ENCODE peak calls at places on chromosomes 2 and 18, in four cellular contexts. One of them, this sample, is unnamed.
A peak's percentile ranks its signal among the peaks of the same experiment; 100 is the strongest.

GRCh38 chr18:59219672-59220163 is at the start of gene GRP:
- DNase-seq in lower lobe of right lung: no peak
- DNase-seq in IMR-90: no peak
- DNase-seq in adrenal gland: no peak
- DNase-seq in this sample: no peak

GRCh38 chr2:23574919-23575654 is 190.1 kb downstream of the KLHL29 start:
- DNase-seq in lower lobe of right lung: no peak
- DNase-seq in IMR-90: no peak
- DNase-seq in adrenal gland: peak; percentile 54
- DNase-seq in this sample: no peak

GRCh38 chr2:220445429-220446105 is 818.1 kb downstream of the SLC4A3 start:
- DNase-seq in lower lobe of right lung: no peak
- DNase-seq in IMR-90: peak; percentile 26
- DNase-seq in adrenal gland: no peak
- DNase-seq in this sample: peak; percentile 26

GRCh38 chr2:49278141-49278540 is 123.8 kb upstream of the FSHR start:
- DNase-seq in lower lobe of right lung: no peak
- DNase-seq in IMR-90: no peak
- DNase-seq in adrenal gland: no peak
- DNase-seq in this sample: no peak

GRCh38 chr2:41853427-41854191 is 194.2 kb upstream of the PKDCC start:
- DNase-seq in lower lobe of right lung: no peak
- DNase-seq in IMR-90: peak; percentile 65
- DNase-seq in adrenal gland: peak; percentile 56
- DNase-seq in this sample: peak; percentile 87

GRCh38 chr18:3903341-3903740 is 453.4 kb downstream of the TGIF1 start:
- DNase-seq in lower lobe of right lung: no peak
- DNase-seq in IMR-90: peak; percentile 98
- DNase-seq in adrenal gland: no peak
- DNase-seq in this sample: peak; percentile 49

GRCh38 chr2:287471-287885 is 413 bp downstream of the ALKAL2 start:
- DNase-seq in lower lobe of right lung: peak; percentile 55
- DNase-seq in IMR-90: peak; percentile 29
- DNase-seq in adrenal gland: peak; percentile 67
- DNase-seq in this sample: peak; percentile 58

GRCh38 chr2:2580341-2580740 is 249.3 kb upstream of the MYT1L start:
- DNase-seq in lower lobe of right lung: no peak
- DNase-seq in IMR-90: no peak
- DNase-seq in adrenal gland: no peak
- DNase-seq in this sample: no peak

GRCh38 chr2:170711774-170712652 is 3.1 kb upstream of the SP5 start:
- DNase-seq in lower lobe of right lung: no peak
- DNase-seq in IMR-90: no peak
- DNase-seq in adrenal gland: peak; percentile 23
- DNase-seq in this sample: no peak

GRCh38 chr2:239566162-239566994 is 165.6 kb upstream of the HDAC4 start:
- DNase-seq in lower lobe of right lung: no peak
- DNase-seq in IMR-90: no peak
- DNase-seq in adrenal gland: no peak
- DNase-seq in this sample: no peak

GRCh38 chr2:71785550-71785951 is 332.2 kb downstream of the DYSF start:
- DNase-seq in lower lobe of right lung: no peak
- DNase-seq in IMR-90: no peak
- DNase-seq in adrenal gland: no peak
- DNase-seq in this sample: no peak

GRCh38 chr2:37454851-37455762 is 110.7 kb downstream of the QPCT start:
- DNase-seq in lower lobe of right lung: no peak
- DNase-seq in IMR-90: no peak
- DNase-seq in adrenal gland: no peak
- DNase-seq in this sample: no peak

GRCh38 chr18:28411806-28412205 is 234.9 kb upstream of the CDH2 start:
- DNase-seq in lower lobe of right lung: no peak
- DNase-seq in IMR-90: no peak
- DNase-seq in adrenal gland: peak; percentile 13
- DNase-seq in this sample: peak; percentile 62

GRCh38 chr2:99818842-99819241 is 323.5 kb downstream of the AFF3 start:
- DNase-seq in lower lobe of right lung: no peak
- DNase-seq in IMR-90: peak; percentile 47
- DNase-seq in adrenal gland: no peak
- DNase-seq in this sample: no peak

GRCh38 chr2:14256890-14257289 is 375.6 kb upstream of the LRATD1 start:
- DNase-seq in lower lobe of right lung: no peak
- DNase-seq in IMR-90: no peak
- DNase-seq in adrenal gland: no peak
- DNase-seq in this sample: no peak

GRCh38 chr2:211455225-211455841 is 898.9 kb downstream of the CPS1 start:
- DNase-seq in lower lobe of right lung: no peak
- DNase-seq in IMR-90: peak; percentile 22
- DNase-seq in adrenal gland: peak; percentile 40
- DNase-seq in this sample: peak; percentile 81

GRCh38 chr2:18790465-18791171 is 201.2 kb upstream of the NT5C1B start:
- DNase-seq in lower lobe of right lung: no peak
- DNase-seq in IMR-90: no peak
- DNase-seq in adrenal gland: no peak
- DNase-seq in this sample: no peak

GRCh38 chr2:191844706-191845105 is 2.2 kb downstream of the CAVIN2 start:
- DNase-seq in lower lobe of right lung: no peak
- DNase-seq in IMR-90: peak; percentile 48
- DNase-seq in adrenal gland: no peak
- DNase-seq in this sample: no peak

GRCh38 chr2:160407393-160408204 is 86.0 kb downstream of the RBMS1 start:
- DNase-seq in lower lobe of right lung: peak; percentile 80
- DNase-seq in IMR-90: peak; percentile 54
- DNase-seq in adrenal gland: peak; percentile 61
- DNase-seq in this sample: peak; percentile 89

GRCh38 chr2:112679484-112679883 is 33.7 kb downstream of the SLC20A1 start:
- DNase-seq in lower lobe of right lung: no peak
- DNase-seq in IMR-90: no peak
- DNase-seq in adrenal gland: no peak
- DNase-seq in this sample: peak; percentile 28

GRCh38 chr2:32210767-32211408 is 45.2 kb downstream of the SLC30A6 start:
- DNase-seq in lower lobe of right lung: no peak
- DNase-seq in IMR-90: no peak
- DNase-seq in adrenal gland: no peak
- DNase-seq in this sample: no peak

GRCh38 chr2:208072250-208072892 is 47.0 kb upstream of the PLEKHM3 start:
- DNase-seq in lower lobe of right lung: peak; percentile 51
- DNase-seq in IMR-90: peak; percentile 72
- DNase-seq in adrenal gland: peak; percentile 73
- DNase-seq in this sample: peak; percentile 84

GRCh38 chr2:227013330-227013729 is 150.7 kb downstream of the COL4A4 start:
- DNase-seq in lower lobe of right lung: no peak
- DNase-seq in IMR-90: no peak
- DNase-seq in adrenal gland: no peak
- DNase-seq in this sample: no peak

GRCh38 chr2:211347328-211347727 is 790.9 kb downstream of the CPS1 start:
- DNase-seq in lower lobe of right lung: no peak
- DNase-seq in IMR-90: no peak
- DNase-seq in adrenal gland: no peak
- DNase-seq in this sample: no peak

GRCh38 chr2:26840937-26841610 is 6.9 kb upstream of the DPYSL5 start:
- DNase-seq in lower lobe of right lung: no peak
- DNase-seq in IMR-90: no peak
- DNase-seq in adrenal gland: no peak
- DNase-seq in this sample: no peak

GRCh38 chr2:237752761-237753165 is 45.8 kb upstream of the RBM44 start:
- DNase-seq in lower lobe of right lung: no peak
- DNase-seq in IMR-90: no peak
- DNase-seq in adrenal gland: no peak
- DNase-seq in this sample: no peak

GRCh38 chr2:136582631-136583205 is 182.6 kb upstream of the THSD7B start:
- DNase-seq in lower lobe of right lung: no peak
- DNase-seq in IMR-90: no peak
- DNase-seq in adrenal gland: peak; percentile 15
- DNase-seq in this sample: peak; percentile 0

GRCh38 chr2:157726946-157727345 is 98.3 kb upstream of the ACVR1C start:
- DNase-seq in lower lobe of right lung: no peak
- DNase-seq in IMR-90: no peak
- DNase-seq in adrenal gland: no peak
- DNase-seq in this sample: no peak

GRCh38 chr2:202121532-202122166 is 48.6 kb downstream of the KIAA2012 start:
- DNase-seq in lower lobe of right lung: peak; percentile 59
- DNase-seq in IMR-90: no peak
- DNase-seq in adrenal gland: no peak
- DNase-seq in this sample: no peak

GRCh38 chr2:222289280-222290250 is 9.2 kb downstream of the PAX3 start:
- DNase-seq in lower lobe of right lung: no peak
- DNase-seq in IMR-90: no peak
- DNase-seq in adrenal gland: no peak
- DNase-seq in this sample: no peak

GRCh38 chr2:7672685-7673071 is 755.5 kb downstream of the RNF144A start:
- DNase-seq in lower lobe of right lung: no peak
- DNase-seq in IMR-90: no peak
- DNase-seq in adrenal gland: no peak
- DNase-seq in this sample: no peak

GRCh38 chr2:12769492-12770105 is 52.9 kb downstream of the TRIB2 start:
- DNase-seq in lower lobe of right lung: peak; percentile 56
- DNase-seq in IMR-90: peak; percentile 24
- DNase-seq in adrenal gland: peak; percentile 38
- DNase-seq in this sample: no peak

GRCh38 chr18:39594206-39594605 is 2028.6 kb upstream of the CELF4 start:
- DNase-seq in lower lobe of right lung: no peak
- DNase-seq in IMR-90: no peak
- DNase-seq in adrenal gland: no peak
- DNase-seq in this sample: peak; percentile 3

GRCh38 chr2:76958749-76959148 is 563.4 kb downstream of the LRRTM4 start:
- DNase-seq in lower lobe of right lung: no peak
- DNase-seq in IMR-90: no peak
- DNase-seq in adrenal gland: no peak
- DNase-seq in this sample: no peak

GRCh38 chr2:133765693-133766092 is 197.4 kb upstream of the NCKAP5 start:
- DNase-seq in lower lobe of right lung: no peak
- DNase-seq in IMR-90: no peak
- DNase-seq in adrenal gland: no peak
- DNase-seq in this sample: peak; percentile 13

DNA sequence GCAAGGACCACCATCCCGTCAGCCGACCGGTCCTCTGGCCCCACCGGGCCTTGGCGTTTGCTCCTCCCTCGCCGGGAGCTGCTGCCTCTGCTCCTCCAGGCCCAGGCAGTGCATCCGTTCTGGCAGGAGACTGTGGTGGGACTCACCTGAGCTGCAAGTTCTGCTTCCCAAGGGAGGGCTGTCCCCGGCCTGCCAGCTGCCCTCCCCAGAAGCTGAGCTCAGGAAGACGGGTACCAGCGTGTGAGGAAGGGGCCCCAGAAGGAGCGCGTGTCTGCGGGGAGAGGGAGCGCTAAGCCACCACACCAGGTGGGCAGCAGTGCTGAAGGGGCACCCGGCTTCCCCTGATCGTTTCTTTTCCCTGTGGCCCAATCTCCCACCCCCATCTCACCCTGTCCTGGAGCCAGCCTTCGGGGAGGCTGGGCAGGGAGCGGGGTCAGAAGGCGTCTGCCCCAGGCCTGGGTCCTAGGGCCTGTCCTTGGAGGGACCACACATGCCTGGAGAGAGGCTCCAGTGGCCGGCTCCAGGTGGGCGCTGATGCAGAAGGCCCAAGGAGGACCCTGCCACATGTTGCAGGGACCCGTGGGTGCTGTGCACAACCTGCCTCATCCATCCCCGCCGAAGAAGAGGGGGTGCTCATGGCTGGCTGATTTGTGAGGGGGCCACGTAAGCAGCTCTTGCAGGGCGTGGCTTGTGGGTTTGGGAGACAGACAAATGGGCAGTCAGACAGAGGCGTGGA is 2.5 kb upstream of the RTP5 start:
- DNase-seq in lower lobe of right lung: no peak
- DNase-seq in IMR-90: no peak
- DNase-seq in adrenal gland: no peak
- DNase-seq in this sample: no peak
- H3K27me3 ChIP-seq in lower lobe of right lung: peaks cover 41% of the 10 kb centered on the region
- H3K27me3 ChIP-seq in IMR-90: peaks cover 49% of the 10 kb centered on the region
- H3K27me3 ChIP-seq in adrenal gland: peaks cover 19% of the 10 kb centered on the region
- H3K27me3 ChIP-seq in this sample: peaks cover 48% of the 10 kb centered on the region

GRCh38 chr2:47083886-47084682 is 71.0 kb downstream of the STPG4 start:
- DNase-seq in lower lobe of right lung: no peak
- DNase-seq in IMR-90: no peak
- DNase-seq in adrenal gland: peak; percentile 60
- DNase-seq in this sample: no peak
- H3K4me1 ChIP-seq in lower lobe of right lung: peaks cover 67% of the 10 kb centered on the region
- H3K4me1 ChIP-seq in IMR-90: peaks cover 15% of the 10 kb centered on the region
- H3K4me1 ChIP-seq in adrenal gland: peaks cover 11% of the 10 kb centered on the region
- H3K4me1 ChIP-seq in this sample: peaks cover 34% of the 10 kb centered on the region

GRCh38 chr18:49819768-49820662 is 6.7 kb upstream of the ACAA2 start:
- DNase-seq in lower lobe of right lung: no peak
- DNase-seq in IMR-90: no peak
- DNase-seq in adrenal gland: no peak
- DNase-seq in this sample: no peak
- H3K4me3 ChIP-seq in lower lobe of right lung: no peak overlapping the region
- H3K4me3 ChIP-seq in IMR-90: no peak overlapping the region
- H3K4me3 ChIP-seq in adrenal gland: no peak overlapping the region
- H3K4me3 ChIP-seq in this sample: no peak overlapping the region

GRCh38 chr2:30611572-30611971 is 164.5 kb downstream of the LCLAT1 start:
- DNase-seq in lower lobe of right lung: no peak
- DNase-seq in IMR-90: no peak
- DNase-seq in adrenal gland: no peak
- DNase-seq in this sample: peak; percentile 29

GRCh38 chr2:30613001-30613400 is 166.0 kb downstream of the LCLAT1 start:
- DNase-seq in lower lobe of right lung: no peak
- DNase-seq in IMR-90: no peak
- DNase-seq in adrenal gland: no peak
- DNase-seq in this sample: no peak

GRCh38 chr2:30612371-30612770 is 165.3 kb downstream of the LCLAT1 start:
- DNase-seq in lower lobe of right lung: no peak
- DNase-seq in IMR-90: no peak
- DNase-seq in adrenal gland: no peak
- DNase-seq in this sample: no peak

GRCh38 chr2:30620102-30620501 is 173.1 kb downstream of the LCLAT1 start:
- DNase-seq in lower lobe of right lung: no peak
- DNase-seq in IMR-90: no peak
- DNase-seq in adrenal gland: no peak
- DNase-seq in this sample: no peak

GRCh38 chr2:30615926-30616325 is 168.9 kb downstream of the LCLAT1 start:
- DNase-seq in lower lobe of right lung: no peak
- DNase-seq in IMR-90: no peak
- DNase-seq in adrenal gland: no peak
- DNase-seq in this sample: no peak
- H3K27me3 ChIP-seq in lower lobe of right lung: no peaks in the 10 kb centered on the region
- H3K27me3 ChIP-seq in IMR-90: no peaks in the 10 kb centered on the region
- H3K27me3 ChIP-seq in adrenal gland: no peaks in the 10 kb centered on the region
- H3K27me3 ChIP-seq in this sample: no peaks in the 10 kb centered on the region

GRCh38 chr2:45280801-45281200 is 271.5 kb upstream of the SIX2 start:
- DNase-seq in lower lobe of right lung: no peak
- DNase-seq in IMR-90: no peak
- DNase-seq in adrenal gland: no peak
- DNase-seq in this sample: no peak
- H3K4me1 ChIP-seq in lower lobe of right lung: no peaks in the 10 kb centered on the region
- H3K4me1 ChIP-seq in IMR-90: peaks cover 14% of the 10 kb centered on the region
- H3K4me1 ChIP-seq in adrenal gland: no peaks in the 10 kb centered on the region
- H3K4me1 ChIP-seq in this sample: no peaks in the 10 kb centered on the region

This sample was measured in adipocyte.